ENCODE peak calls at places on chromosomes 2 and 18, in six cellular contexts. H, K, F, Y, W and M are unnamed samples.

GRCh38 chr2:60512063-60512622 is 41.3 kb downstream of the BCL11A start:
- DNase-seq in H (no peak), K (no peak), F (no peak), Y (no peak), W (no peak), M (no peak)

GRCh38 chr2:112542974-112543760 is 902 bp downstream of the POLR1B start:
- DNase-seq in H (peak; percentile 48), K (no peak), F (no peak), Y (no peak), W (no peak), M (peak; percentile 64)

GRCh38 chr18:61764381-61764780 is 128.4 kb downstream of the RNF152 start:
- DNase-seq in H (no peak), K (no peak), F (no peak), Y (no peak), W (no peak), M (no peak)

GRCh38 chr2:110991951-110992350 is 128.8 kb upstream of the BCL2L11 start:
- DNase-seq in H (no peak), K (no peak), F (no peak), Y (no peak), W (no peak), M (no peak)

GRCh38 chr2:65055427-65056214 is 595 bp upstream of the CEP68 start:
- DNase-seq in H (no peak), K (peak; percentile 78), F (no peak), Y (no peak), W (peak; percentile 93), M (no peak)

GRCh38 chr2:30652271-30652910 is 154.9 kb downstream of the CAPN13 start:
- DNase-seq in H (no peak), K (no peak), F (no peak), Y (no peak), W (no peak), M (peak; percentile 82)

GRCh38 chr18:44696892-44697291 is 16.2 kb downstream of the SETBP1 start:
- DNase-seq in H (peak; percentile 37), K (peak; percentile 40), F (no peak), Y (peak; percentile 31), W (no peak), M (peak; percentile 64)

GRCh38 chr2:179936654-179937053 is 70.4 kb downstream of the CWC22 start:
- DNase-seq in H (peak; percentile 66), K (peak; percentile 59), F (peak; percentile 11), Y (no peak), W (no peak), M (peak; percentile 87)

GRCh38 chr2:195586062-195586713 is 70.8 kb upstream of the SLC39A10 start:
- DNase-seq in H (no peak), K (no peak), F (no peak), Y (no peak), W (no peak), M (no peak)

GRCh38 chr18:13433685-13434084 is 215.1 kb downstream of the LDLRAD4 start:
- DNase-seq in H (no peak), K (no peak), F (no peak), Y (no peak), W (no peak), M (no peak)

GRCh38 chr2:52390651-52391050 is 1358.7 kb upstream of the NRXN1 start:
- DNase-seq in H (no peak), K (no peak), F (no peak), Y (no peak), W (no peak), M (no peak)

GRCh38 chr2:25521665-25522387 is 151.6 kb downstream of the DTNB start:
- DNase-seq in H (peak; percentile 48), K (peak; percentile 83), F (no peak), Y (no peak), W (no peak), M (no peak)

GRCh38 chr2:143758629-143759330 is 629.6 kb downstream of the ARHGAP15 start:
- DNase-seq in H (no peak), K (no peak), F (no peak), Y (no peak), W (no peak), M (peak; percentile 47)

GRCh38 chr2:170502400-170503135 is 212.6 kb upstream of the SP5 start:
- DNase-seq in H (peak; percentile 13), K (no peak), F (no peak), Y (no peak), W (no peak), M (peak; percentile 76)

GRCh38 chr18:45008694-45009372 is 328.1 kb downstream of the SETBP1 start:
- DNase-seq in H (no peak), K (no peak), F (no peak), Y (no peak), W (peak; percentile 5), M (no peak)

GRCh38 chr18:74633652-74634352 is 36.1 kb downstream of the ZNF407 start:
- DNase-seq in H (no peak), K (peak; percentile 22), F (no peak), Y (no peak), W (no peak), M (no peak)

GRCh38 chr2:197706839-197707207 is 1.7 kb downstream of the MARS2 start:
- DNase-seq in H (peak; percentile 31), K (no peak), F (no peak), Y (no peak), W (no peak), M (peak; percentile 56)

GRCh38 chr2:185952098-185952497 is 213.5 kb downstream of the FSIP2 start:
- DNase-seq in H (no peak), K (no peak), F (no peak), Y (no peak), W (no peak), M (no peak)

GRCh38 chr2:135149251-135149650 is 97.2 kb downstream of the RAB3GAP1 start:
- DNase-seq in H (no peak), K (no peak), F (no peak), Y (no peak), W (no peak), M (no peak)

GRCh38 chr2:42044939-42045338 is 2.9 kb upstream of the PKDCC start:
- DNase-seq in H (no peak), K (no peak), F (no peak), Y (no peak), W (no peak), M (no peak)

GRCh38 chr2:232981356-232981755 is 31.7 kb downstream of the NGEF start:
- DNase-seq in H (no peak), K (no peak), F (no peak), Y (no peak), W (no peak), M (peak; percentile 44)

GRCh38 chr18:845152-845819 is 33.2 kb upstream of the YES1 start:
- DNase-seq in H (no peak), K (no peak), F (no peak), Y (no peak), W (no peak), M (no peak)

GRCh38 chr2:94759211-94759610 is 112.0 kb upstream of the TEKT4 start:
- DNase-seq in H (no peak), K (no peak), F (no peak), Y (no peak), W (no peak), M (no peak)

GRCh38 chr2:28273751-28274150 is 118.9 kb upstream of the FOSL2 start:
- DNase-seq in H (no peak), K (no peak), F (no peak), Y (no peak), W (no peak), M (no peak)

GRCh38 chr2:177572236-177572671 is 179.7 kb downstream of the AGPS start:
- DNase-seq in H (no peak), K (no peak), F (no peak), Y (no peak), W (no peak), M (no peak)

GRCh38 chr2:20940481-20940795 is 103.4 kb downstream of the APOB start:
- DNase-seq in H (no peak), K (no peak), F (no peak), Y (no peak), W (no peak), M (no peak)

GRCh38 chr2:127105656-127106456 is 1.1 kb downstream of the BIN1 start:
- DNase-seq in H (peak; percentile 73), K (peak; percentile 76), F (no peak), Y (peak; percentile 61), W (peak; percentile 88), M (peak; percentile 79)

GRCh38 chr2:127108090-127108523 is 1.2 kb upstream of the BIN1 start:
- DNase-seq in H (no peak), K (no peak), F (no peak), Y (no peak), W (no peak), M (no peak)

GRCh38 chr2:127106457-127106997 is 427 bp downstream of the BIN1 start:
- DNase-seq in H (peak; percentile 47), K (peak; percentile 51), F (no peak), Y (peak; percentile 45), W (peak; percentile 88), M (peak; percentile 86)

GRCh38 chr2:127106998-127107621 is at the start of gene BIN1:
- DNase-seq in H (peak; percentile 97), K (peak; percentile 95), F (no peak), Y (peak; percentile 96), W (peak; percentile 98), M (peak; percentile 95)

GRCh38 chr2:127107622-127107999 is 657 bp upstream of the BIN1 start:
- DNase-seq in H (no peak), K (no peak), F (no peak), Y (no peak), W (no peak), M (no peak)
- H3K4me3 ChIP-seq in H (peak overlapping the region; percentile 61), K (peak overlapping the region; percentile 44), F (peak overlapping the region; percentile 78), Y (peak overlapping the region; percentile 96), W (peak overlapping the region; percentile 73), M (peak overlapping the region; percentile 82)

DNA sequence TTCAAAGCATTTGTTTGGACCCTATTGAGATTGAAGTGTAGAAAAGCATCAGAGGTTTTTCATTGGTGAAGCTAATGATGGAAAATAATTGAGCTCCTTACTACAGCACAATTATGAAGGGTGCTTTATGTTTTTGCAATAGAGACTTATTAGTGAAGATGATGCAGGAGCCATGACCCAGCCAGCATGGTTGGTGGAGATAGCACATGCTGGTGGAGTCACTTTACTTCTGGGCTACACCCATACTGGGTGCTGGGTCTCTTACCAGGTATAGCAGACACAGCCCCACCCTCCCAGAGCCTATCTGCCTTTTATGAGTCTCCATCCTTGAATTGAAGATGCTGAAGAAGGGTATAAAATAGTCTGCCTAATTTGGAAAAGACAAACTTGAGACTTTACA is 3.6 kb downstream of the ACP1 start:
- DNase-seq in H (no peak), K (no peak), F (no peak), Y (no peak), W (no peak), M (no peak)
- H3K4me1 ChIP-seq in H (peaks cover 8% of the 10 kb centered on the region), K (peaks cover 9% of the 10 kb centered on the region), F (peaks cover 7% of the 10 kb centered on the region), Y (peaks cover 21% of the 10 kb centered on the region), W (peaks cover 57% of the 10 kb centered on the region), M (no peaks in the 10 kb centered on the region)

DNA sequence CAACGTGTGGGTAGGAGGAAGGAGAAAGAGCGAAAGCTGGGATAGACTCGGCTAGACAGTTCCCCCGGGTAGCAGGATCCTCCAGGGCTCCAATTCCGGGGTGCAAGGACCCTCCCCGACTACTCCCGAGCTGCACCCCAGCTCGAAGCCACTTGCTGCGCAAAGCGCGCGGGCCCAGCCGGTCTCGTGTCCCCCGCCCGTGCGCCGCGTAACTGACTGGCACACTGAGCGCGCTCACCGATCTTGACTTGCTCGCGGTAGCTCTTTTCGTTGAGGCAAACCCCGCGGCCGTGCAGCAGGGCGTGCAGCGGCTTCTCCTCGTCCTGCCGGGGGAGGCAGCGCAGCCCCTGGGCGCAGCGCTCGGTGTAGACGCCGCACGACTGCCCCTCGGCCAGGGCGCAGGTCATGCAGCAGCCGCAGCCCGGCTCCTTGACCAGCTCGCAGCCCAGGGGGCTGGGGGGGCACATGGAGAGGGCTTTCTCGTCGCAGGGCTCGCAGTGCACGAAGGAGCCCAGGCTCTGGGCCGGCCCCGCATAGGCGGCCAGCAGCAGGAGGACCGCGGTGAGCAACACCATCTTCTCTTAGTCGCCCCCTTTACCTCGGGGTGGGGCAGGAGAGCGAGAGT is 1.0 kb downstream of the IGFBP5 start:
- DNase-seq in H (peak; percentile 84), K (peak; percentile 77), F (no peak), Y (peak; percentile 71), W (peak; percentile 89), M (peak; percentile 91)
- H3K27ac ChIP-seq in H (peak overlapping the region; percentile 83), K (peak overlapping the region; percentile 88), F (no peak overlapping the region), Y (peak overlapping the region; percentile 85), W (peak overlapping the region; percentile 50), M (peak overlapping the region; percentile 4)

GRCh38 chr2:68737717-68738116 is 3.1 kb downstream of the ARHGAP25 start:
- DNase-seq in H (no peak), K (no peak), F (no peak), Y (no peak), W (no peak), M (no peak)
- H3K4me3 ChIP-seq in H (no peak overlapping the region), K (no peak overlapping the region), F (no peak overlapping the region), Y (no peak overlapping the region), W (peak overlapping the region; percentile 41), M (no peak overlapping the region)